ENCODE peak calls at places on chromosomes 5 and 9, in ten cellular contexts. A is stomach, H is K562, Z is HepG2, V is transverse colon, M is A549, X is H1, C is breast epithelium, P is prostate gland, N is endothelial cell of umbilical vein. U is an unnamed sample.

GRCh38 chr9:130948266-130948665 is 9.2 kb upstream of the FIBCD1 start:
- DNase-seq in A (no peak), H (no peak), Z (no peak), V (no peak), M (no peak), X (no peak), C (no peak), P (no peak), N (no peak), U (no peak)

GRCh38 chr5:178309271-178310008 is 76.8 kb upstream of the PHYKPL start:
- DNase-seq in A (no peak), H (peak; percentile 21), Z (no peak), V (no peak), M (peak; percentile 14), X (no peak), C (no peak), P (no peak), N (no peak), U (peak; percentile 7)

GRCh38 chr9:103789686-103790085 is 304.4 kb upstream of the SMC2 start:
- DNase-seq in A (no peak), H (peak; percentile 0), Z (peak; percentile 16), V (no peak), M (peak; percentile 18), X (no peak), C (no peak), P (no peak), N (no peak), U (no peak)

GRCh38 chr5:6029811-6030271 is 348.5 kb downstream of the MED10 start:
- DNase-seq in A (no peak), H (no peak), Z (no peak), V (no peak), M (no peak), X (no peak), C (no peak), P (no peak), N (no peak), U (no peak)

GRCh38 chr9:81694541-81694940 is 5.2 kb upstream of the TLE1 start:
- DNase-seq in A (no peak), H (no peak), Z (no peak), V (no peak), M (no peak), X (no peak), C (no peak), P (no peak), N (no peak), U (no peak)

GRCh38 chr5:163385276-163385675 is 52.1 kb upstream of the CCNG1 start:
- DNase-seq in A (no peak), H (no peak), Z (no peak), V (no peak), M (no peak), X (no peak), C (peak; percentile 47), P (no peak), N (no peak), U (no peak)

GRCh38 chr5:95916687-95917085 is 45.0 kb downstream of the ELL2 start:
- DNase-seq in A (no peak), H (no peak), Z (peak; percentile 27), V (no peak), M (no peak), X (no peak), C (no peak), P (no peak), N (no peak), U (no peak)

GRCh38 chr5:61082516-61083280 is 79.6 kb downstream of the SMIM15 start:
- DNase-seq in A (no peak), H (no peak), Z (no peak), V (no peak), M (no peak), X (no peak), C (no peak), P (no peak), N (no peak), U (no peak)

GRCh38 chr9:134789168-134789567 is 91.4 kb upstream of the FCN2 start:
- DNase-seq in A (no peak), H (no peak), Z (no peak), V (no peak), M (no peak), X (no peak), C (no peak), P (no peak), N (no peak), U (no peak)

GRCh38 chr5:155080721-155081120 is 67.2 kb downstream of the KIF4B start:
- DNase-seq in A (no peak), H (no peak), Z (no peak), V (no peak), M (no peak), X (no peak), C (no peak), P (no peak), N (no peak), U (no peak)

GRCh38 chr5:100723229-100723628 is 179.9 kb downstream of the ST8SIA4 start:
- DNase-seq in A (no peak), H (no peak), Z (no peak), V (no peak), M (no peak), X (no peak), C (no peak), P (no peak), N (no peak), U (no peak)

GRCh38 chr5:9207820-9208418 is 338.0 kb downstream of the SEMA5A start:
- DNase-seq in A (no peak), H (peak; percentile 68), Z (peak; percentile 34), V (no peak), M (peak; percentile 52), X (no peak), C (no peak), P (no peak), N (peak; percentile 45), U (no peak)

GRCh38 chr5:123951204-123951977 is 439.4 kb downstream of the CSNK1G3 start:
- DNase-seq in A (no peak), H (no peak), Z (no peak), V (no peak), M (peak; percentile 14), X (no peak), C (no peak), P (no peak), N (peak; percentile 14), U (no peak)

GRCh38 chr9:136854842-136855460 is 2.8 kb downstream of the MAMDC4 start:
- DNase-seq in A (no peak), H (no peak), Z (no peak), V (no peak), M (no peak), X (no peak), C (no peak), P (no peak), N (no peak), U (peak; percentile 14)

GRCh38 chr9:133982971-133983720 is 9.0 kb downstream of the VAV2 start:
- DNase-seq in A (no peak), H (no peak), Z (no peak), V (no peak), M (no peak), X (no peak), C (no peak), P (no peak), N (no peak), U (peak; percentile 9)

GRCh38 chr5:107997338-107997979 is 326.7 kb upstream of the EFNA5 start:
- DNase-seq in A (no peak), H (no peak), Z (no peak), V (no peak), M (no peak), X (no peak), C (no peak), P (no peak), N (peak; percentile 80), U (no peak)

GRCh38 chr9:130714586-130715110 is 21.1 kb downstream of the EXOSC2 start:
- DNase-seq in A (no peak), H (no peak), Z (no peak), V (no peak), M (no peak), X (no peak), C (no peak), P (no peak), N (peak; percentile 45), U (no peak)

GRCh38 chr9:6955251-6955921 is 197.6 kb downstream of the KDM4C start:
- DNase-seq in A (no peak), H (no peak), Z (peak; percentile 95), V (no peak), M (no peak), X (no peak), C (no peak), P (no peak), N (peak; percentile 83), U (no peak)

GRCh38 chr5:103427326-103427725 is 135.3 kb downstream of the NUDT12 start:
- DNase-seq in A (no peak), H (no peak), Z (no peak), V (no peak), M (no peak), X (no peak), C (no peak), P (no peak), N (no peak), U (no peak)
- H3K4me1 ChIP-seq in A (no peaks in the 10 kb centered on the region), H (no peaks in the 10 kb centered on the region), Z (peaks cover 5% of the 10 kb centered on the region), V (no peaks in the 10 kb centered on the region), M (no peaks in the 10 kb centered on the region), X (no peaks in the 10 kb centered on the region), C (no peaks in the 10 kb centered on the region), P (no peaks in the 10 kb centered on the region), N (no peaks in the 10 kb centered on the region), U (peaks cover 11% of the 10 kb centered on the region)

DNA sequence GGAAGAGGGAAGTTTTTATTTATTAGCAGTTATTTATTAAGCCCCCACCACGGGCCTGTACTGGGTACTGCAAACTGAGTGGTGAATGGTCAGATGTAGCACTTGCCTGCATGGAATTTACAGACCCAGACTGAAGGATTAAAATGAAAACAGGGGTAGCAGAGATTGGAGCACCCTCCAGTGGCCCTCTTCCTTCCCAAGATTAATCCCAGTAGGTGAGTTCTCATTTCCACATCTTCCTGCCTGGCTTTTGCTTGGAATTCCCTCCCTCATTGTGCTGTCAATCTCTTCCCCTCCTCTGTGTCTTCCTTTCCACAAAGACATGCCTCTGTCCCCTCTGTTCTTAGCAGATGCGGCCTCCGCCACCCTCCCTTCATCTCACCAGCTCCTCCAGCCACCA is 39.2 kb downstream of the MVB12B start:
- DNase-seq in A (no peak), H (no peak), Z (no peak), V (no peak), M (no peak), X (no peak), C (no peak), P (no peak), N (no peak), U (no peak)
- TF ChIP-seq CTCF in A (no peak), H (no peak), Z (no peak), V (no peak), M (no peak), X (no peak), C (no peak), P (no peak), N (no peak), U (no peak)

DNA sequence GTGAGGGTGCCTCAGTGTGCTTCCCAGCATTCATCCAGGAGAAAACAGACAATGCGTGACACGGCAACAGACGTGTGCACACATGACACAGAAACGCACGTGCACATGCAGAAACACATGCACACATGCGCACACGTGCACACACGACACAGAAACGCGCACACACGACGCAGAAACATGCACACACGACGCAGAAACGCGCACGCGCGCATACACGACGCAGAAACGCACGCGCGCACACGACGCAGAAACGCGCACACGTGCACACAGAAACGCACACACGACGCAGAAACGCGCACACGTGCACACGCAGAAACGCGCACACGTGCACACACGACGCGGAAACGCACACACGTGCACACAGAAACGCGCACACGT is 16.5 kb downstream of the TPPP start:
- DNase-seq in A (no peak), H (no peak), Z (no peak), V (no peak), M (no peak), X (no peak), C (no peak), P (no peak), N (no peak), U (no peak)
- TF ChIP-seq POLR2A in A (no peak), H (peak; percentile 26), Z (no peak), V (no peak), M (peak; percentile 27), X (no peak), C (no peak), P (no peak), N (no peak), U (no peak)

GRCh38 chr9:120694559-120694958 is 19.7 kb downstream of the MEGF9 start:
- DNase-seq in A (no peak), H (no peak), Z (no peak), V (no peak), M (no peak), X (no peak), C (no peak), P (no peak), N (no peak), U (no peak)
- H3K4me1 ChIP-seq in A (peaks cover 46% of the 10 kb centered on the region), H (no peaks in the 10 kb centered on the region), Z (peaks cover 43% of the 10 kb centered on the region), V (no peaks in the 10 kb centered on the region), M (peaks cover 96% of the 10 kb centered on the region), X (no peaks in the 10 kb centered on the region), C (no peaks in the 10 kb centered on the region), P (no peaks in the 10 kb centered on the region), N (peaks cover 6% of the 10 kb centered on the region), U (peaks cover 24% of the 10 kb centered on the region)